ENCODE peak calls at places on chromosomes 1 and 21, in ten cellular contexts. M is endothelial cell; B is AG04450; E is body of pancreas; O is ELR; G is fibroblast of villous mesenchyme; V is MG63; W is stimulated activated CD4-positive, alpha-beta T cell treated with anti-CD3 and anti-CD28 coated beads, Interleukin-15, amount 100 ng/mL, for 1 hour; X is AG04449; D is GM12891. T is an unnamed sample.

GRCh38 chr1:1370771-1371300 is 4.2 kb downstream of the AURKAIP1 start:
- DNase-seq in W (no peak), M (no peak), E (no peak), O (no peak), D (no peak), V (no peak), B (no peak), G (no peak), X (no peak), T (no peak)

GRCh38 chr1:53189061-53189460 is 7.6 kb upstream of the CPT2 start:
- DNase-seq in W (no peak), G (peak; percentile 11), E (no peak), B (no peak), O (no peak), X (no peak), D (no peak), M (no peak), V (no peak), T (peak; percentile 58)

GRCh38 chr1:77744576-77744975 is 15.1 kb downstream of the USP33 start:
- DNase-seq in X (no peak), E (no peak), D (no peak), W (no peak), V (no peak), B (no peak), G (no peak), O (no peak), M (no peak), T (no peak)

GRCh38 chr1:37143818-37144217 is 109.5 kb upstream of the GRIK3 start:
- DNase-seq in X (no peak), G (no peak), M (peak; percentile 18), V (no peak), B (no peak), D (no peak), E (no peak), W (no peak), O (no peak), T (no peak)

GRCh38 chr21:44568667-44569556 is 4.6 kb upstream of the KRTAP10-4 start:
- DNase-seq in G (no peak), O (no peak), D (no peak), B (no peak), X (no peak), E (no peak), W (no peak), M (no peak), V (no peak), T (no peak)

GRCh38 chr1:66758247-66758755 is 6.0 kb downstream of the DYNLT5 start:
- DNase-seq in B (no peak), D (no peak), V (no peak), G (peak; percentile 45), O (no peak), W (no peak), M (no peak), X (no peak), E (no peak), T (peak; percentile 31)

GRCh38 chr1:197096137-197096536 is 29.1 kb upstream of the F13B start:
- DNase-seq in V (no peak), M (no peak), O (no peak), B (no peak), G (no peak), X (no peak), D (no peak), E (no peak), W (no peak), T (peak; percentile 4)

GRCh38 chr1:218369688-218370511 is 24.8 kb downstream of the TGFB2 start:
- DNase-seq in B (no peak), V (no peak), M (no peak), W (no peak), E (no peak), X (no peak), O (peak; percentile 74), D (no peak), G (peak; percentile 86), T (peak; percentile 86)

GRCh38 chr1:210731193-210731592 is 402.5 kb downstream of the HHAT start:
- DNase-seq in W (no peak), O (no peak), M (no peak), B (no peak), G (no peak), E (no peak), D (no peak), X (no peak), V (no peak), T (no peak)

T was measured in IMR-90.